ENCODE peak calls at places on chromosome 13, in ten cellular contexts. M, T, A, F, L, Z, E, Q, W and K are unnamed samples.

GRCh38 chr13:110415669-110416068 is 108.6 kb downstream of the COL4A2 start:
- DNase-seq in L (no peak), M (no peak), W (no peak), F (no peak), Z (no peak), E (peak), Q (no peak), A (peak), T (no peak), K (no peak)

GRCh38 chr13:76820759-76821158 is 65.4 kb downstream of the KCTD12 start:
- DNase-seq in Q (no peak), E (no peak), M (no peak), Z (no peak), F (no peak), L (no peak), W (no peak), A (peak), T (no peak), K (no peak)

GRCh38 chr13:99310382-99311031 is 3.3 kb upstream of the GPR183 start:
- DNase-seq in T (no peak), F (no peak), M (no peak), A (peak), E (no peak), L (no peak), Q (no peak), W (no peak), Z (no peak), K (no peak)

GRCh38 chr13:43831088-43831487 is 44.3 kb upstream of the ENOX1 start:
- DNase-seq in E (peak), A (peak), Q (no peak), T (no peak), M (no peak), W (no peak), Z (no peak), F (no peak), L (no peak), K (no peak)

GRCh38 chr13:32261567-32261966 is 53.6 kb downstream of the ZAR1L start:
- DNase-seq in A (peak), Z (peak), T (no peak), M (no peak), E (peak), W (peak), L (no peak), F (no peak), Q (peak), K (no peak)

GRCh38 chr13:50594276-50594970 is 249.1 kb downstream of the DLEU7 start:
- DNase-seq in Q (no peak), Z (no peak), M (no peak), L (peak), E (no peak), A (no peak), W (no peak), T (no peak), F (peak), K (no peak)

GRCh38 chr13:38473305-38473704 is 123.7 kb downstream of the UFM1 start:
- DNase-seq in E (no peak), L (no peak), F (no peak), M (no peak), Z (no peak), A (no peak), T (no peak), Q (no peak), W (no peak), K (no peak)

GRCh38 chr13:99357149-99357596 is 50.0 kb upstream of the GPR183 start:
- DNase-seq in A (peak), T (peak), L (peak), Z (no peak), F (no peak), W (no peak), Q (no peak), E (peak), M (no peak), K (no peak)

GRCh38 chr13:55999709-56000108 is 1141.0 kb upstream of the PRR20A start:
- DNase-seq in F (no peak), E (no peak), L (no peak), M (peak), Q (no peak), W (no peak), T (no peak), Z (no peak), A (no peak), K (no peak)

GRCh38 chr13:98780972-98781869 is 28.7 kb upstream of the SLC15A1 start:
- DNase-seq in A (no peak), Q (no peak), E (no peak), L (no peak), T (no peak), F (peak), W (no peak), Z (no peak), M (no peak), K (no peak)

GRCh38 chr13:51978836-51979556 is 32.3 kb downstream of the ATP7B start:
- DNase-seq in F (no peak), Q (no peak), L (no peak), E (no peak), W (no peak), M (no peak), Z (no peak), A (no peak), T (no peak), K (no peak)

GRCh38 chr13:79541426-79542049 is 60.6 kb downstream of the NDFIP2 start:
- DNase-seq in M (peak), T (no peak), F (no peak), L (no peak), Q (peak), A (peak), W (no peak), Z (no peak), E (peak), K (peak)

GRCh38 chr13:72458701-72459100 is 268.7 kb downstream of the MZT1 start:
- DNase-seq in E (peak), W (peak), A (peak), L (no peak), Q (no peak), M (peak), T (no peak), F (no peak), Z (no peak), K (peak)

GRCh38 chr13:30576528-30576927 is 41.2 kb upstream of the USPL1 start:
- DNase-seq in M (no peak), L (peak), Z (no peak), T (peak), Q (no peak), E (peak), F (no peak), A (peak), W (no peak), K (no peak)

GRCh38 chr13:52405369-52405766 is 604 bp downstream of the THSD1 start:
- DNase-seq in A (peak), T (no peak), E (peak), F (no peak), L (no peak), Z (no peak), W (no peak), M (no peak), Q (no peak), K (no peak)

GRCh38 chr13:74070065-74070464 is 64.1 kb downstream of the KLF12 start:
- DNase-seq in A (no peak), M (no peak), Q (no peak), F (no peak), L (no peak), W (no peak), E (no peak), T (peak), Z (no peak), K (no peak)